ENCODE peak calls at places on chromosomes 1 and 21, in five cellular contexts. P, C, S, R and Q are unnamed samples.
A peak's percentile ranks its signal among the peaks of the same experiment; 100 is the strongest.

GRCh38 chr1:112957133-112957812 is 1.3 kb upstream of the SLC16A1 start:
- DNase-seq in P (peak; percentile 62), C (no peak), S (peak; percentile 43), R (peak; percentile 84), Q (peak; percentile 57)

GRCh38 chr1:160830321-160831153 is 32.1 kb downstream of the CD244 start:
- DNase-seq in P (peak; percentile 91), C (peak; percentile 65), S (peak; percentile 35), R (no peak), Q (peak; percentile 23)

GRCh38 chr1:92118826-92119225 is 38.7 kb downstream of the BTBD8 start:
- DNase-seq in P (no peak), C (no peak), S (no peak), R (no peak), Q (no peak)

GRCh38 chr1:16032388-16033100 is 10.7 kb downstream of the CLCNKA start:
- DNase-seq in P (peak; percentile 95), C (peak; percentile 98), S (peak; percentile 90), R (no peak), Q (peak; percentile 80)

GRCh38 chr1:76080552-76081093 is 6.1 kb downstream of the ST6GALNAC3 start:
- DNase-seq in P (no peak), C (no peak), S (no peak), R (no peak), Q (no peak)

GRCh38 chr1:176517484-176517883 is 54.5 kb downstream of the PAPPA2 start:
- DNase-seq in P (no peak), C (no peak), S (no peak), R (peak; percentile 1), Q (no peak)

GRCh38 chr1:119554188-119554587 is 47.2 kb downstream of the HSD3B1 start:
- DNase-seq in P (no peak), C (no peak), S (no peak), R (no peak), Q (no peak)

GRCh38 chr1:41278076-41278475 is 36.0 kb upstream of the SCMH1 start:
- DNase-seq in P (no peak), C (no peak), S (no peak), R (no peak), Q (no peak)

GRCh38 chr1:9350960-9351359 is 58.3 kb downstream of the SPSB1 start:
- DNase-seq in P (no peak), C (no peak), S (no peak), R (no peak), Q (no peak)

GRCh38 chr21:39441502-39442475 is 3.8 kb downstream of the LCA5L start:
- DNase-seq in P (no peak), C (peak; percentile 70), S (no peak), R (no peak), Q (no peak)

GRCh38 chr1:111690306-111690617 is 48.9 kb downstream of the INKA2 start:
- DNase-seq in P (no peak), C (no peak), S (no peak), R (no peak), Q (no peak)

GRCh38 chr1:2288816-2289536 is 60.9 kb downstream of the SKI start:
- DNase-seq in P (no peak), C (no peak), S (no peak), R (no peak), Q (no peak)

GRCh38 chr21:44618909-44619308 is 7.0 kb downstream of the KRTAP10-8 start:
- DNase-seq in P (no peak), C (no peak), S (no peak), R (no peak), Q (no peak)

GRCh38 chr21:8992731-8993174 is 1528.6 kb upstream of the TPTE start:
- DNase-seq in P (no peak), C (peak; percentile 38), S (no peak), R (no peak), Q (no peak)

GRCh38 chr1:175152006-175152652 is 40.4 kb downstream of the KIAA0040 start:
- DNase-seq in P (peak; percentile 92), C (peak; percentile 88), S (peak; percentile 43), R (no peak), Q (no peak)

GRCh38 chr21:37534431-37534830 is 167.9 kb downstream of the DYRK1A start:
- DNase-seq in P (no peak), C (no peak), S (no peak), R (no peak), Q (no peak)

GRCh38 chr21:37530901-37531351 is 164.4 kb downstream of the DYRK1A start:
- DNase-seq in P (peak; percentile 47), C (no peak), S (no peak), R (no peak), Q (no peak)

GRCh38 chr21:37535130-37535529 is 168.6 kb downstream of the DYRK1A start:
- DNase-seq in P (no peak), C (no peak), S (no peak), R (no peak), Q (no peak)

GRCh38 chr21:37531402-37532042 is 164.9 kb downstream of the DYRK1A start:
- DNase-seq in P (no peak), C (no peak), S (no peak), R (no peak), Q (no peak)

DNA sequence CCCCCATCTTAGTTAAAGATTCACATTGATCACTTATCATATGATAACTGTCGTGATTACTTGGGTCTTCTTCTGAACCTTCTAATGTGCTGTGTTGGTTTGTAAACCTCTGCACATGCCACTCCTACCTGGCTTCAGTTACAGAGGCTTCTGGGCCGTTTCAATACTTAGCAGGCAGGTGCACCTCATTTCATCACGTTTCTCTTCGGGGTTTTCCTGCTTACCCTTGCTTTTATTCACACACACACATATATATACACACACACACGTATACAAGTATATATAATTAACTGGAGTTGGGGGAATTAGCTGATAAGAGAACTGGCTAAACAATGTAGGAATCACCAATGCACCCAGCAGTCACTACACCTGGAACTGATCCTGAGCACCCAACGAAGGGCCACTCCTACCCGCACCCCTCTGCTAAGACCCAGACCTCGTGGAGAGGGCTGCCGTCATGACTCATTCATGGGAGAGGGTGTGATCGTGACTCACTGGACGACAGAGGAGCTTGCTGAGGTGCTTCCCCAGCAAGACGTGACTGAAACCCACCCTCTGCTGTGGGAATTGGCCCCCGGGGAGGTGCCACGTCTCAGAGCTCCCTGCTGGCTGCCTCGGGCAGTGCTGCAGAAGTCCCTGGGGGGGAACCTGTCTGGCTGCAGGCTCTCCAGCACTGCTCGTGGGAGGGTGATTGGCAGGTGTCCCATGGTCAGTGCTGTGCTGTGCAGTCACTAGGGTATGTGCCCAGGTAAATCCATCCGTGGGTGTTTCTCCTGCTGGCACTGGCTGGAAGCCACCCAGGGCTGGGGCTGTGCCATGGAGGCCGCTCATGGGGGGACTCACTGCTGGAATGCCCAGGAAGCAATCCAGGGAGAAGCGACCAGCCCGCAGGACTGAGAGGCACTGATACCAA is 166.6 kb downstream of the DYRK1A start:
- DNase-seq in P (peak; percentile 47), C (peak; percentile 58), S (no peak), R (no peak), Q (no peak)
- TF ChIP-seq POLR2A in P (no peak), C (no peak), S (no peak), R (no peak), Q (no peak)

DNA sequence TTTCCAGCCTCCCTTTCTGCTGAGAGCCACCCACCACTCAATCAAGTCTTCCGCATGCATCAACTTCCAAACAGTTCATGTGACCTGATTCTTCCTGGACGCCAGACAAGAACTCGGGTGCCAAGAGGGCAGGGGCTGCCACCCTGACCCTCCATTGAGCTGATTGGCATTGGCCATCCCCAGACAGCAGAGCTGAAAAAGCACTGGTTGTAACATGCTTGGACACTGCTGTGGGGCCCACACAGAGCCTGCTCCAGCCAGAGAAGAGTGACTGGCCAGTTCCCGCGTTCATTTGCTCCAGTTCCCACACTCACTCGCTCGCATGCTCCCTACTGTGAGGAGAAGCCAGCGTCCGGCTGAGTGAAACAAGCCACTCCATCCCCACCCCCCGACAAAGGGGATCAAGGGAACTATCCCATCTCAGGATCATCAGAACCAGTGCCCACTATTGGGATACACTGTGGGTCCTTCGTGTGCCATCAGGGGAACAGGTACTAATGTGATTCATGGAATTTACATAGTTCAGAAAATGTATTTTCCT is 420.3 kb downstream of the NPHP4 start:
- DNase-seq in P (no peak), C (no peak), S (no peak), R (no peak), Q (no peak)
- TF ChIP-seq TAF1 in P (no peak), C (no peak), S (no peak), R (no peak), Q (no peak)

GRCh38 chr1:220786337-220787068 is at the start of gene MTARC1:
- DNase-seq in P (peak; percentile 81), C (no peak), S (no peak), R (no peak), Q (peak; percentile 54)
- TF ChIP-seq POLR2A in P (no peak), C (no peak), S (no peak), R (no peak), Q (no peak)

DNA sequence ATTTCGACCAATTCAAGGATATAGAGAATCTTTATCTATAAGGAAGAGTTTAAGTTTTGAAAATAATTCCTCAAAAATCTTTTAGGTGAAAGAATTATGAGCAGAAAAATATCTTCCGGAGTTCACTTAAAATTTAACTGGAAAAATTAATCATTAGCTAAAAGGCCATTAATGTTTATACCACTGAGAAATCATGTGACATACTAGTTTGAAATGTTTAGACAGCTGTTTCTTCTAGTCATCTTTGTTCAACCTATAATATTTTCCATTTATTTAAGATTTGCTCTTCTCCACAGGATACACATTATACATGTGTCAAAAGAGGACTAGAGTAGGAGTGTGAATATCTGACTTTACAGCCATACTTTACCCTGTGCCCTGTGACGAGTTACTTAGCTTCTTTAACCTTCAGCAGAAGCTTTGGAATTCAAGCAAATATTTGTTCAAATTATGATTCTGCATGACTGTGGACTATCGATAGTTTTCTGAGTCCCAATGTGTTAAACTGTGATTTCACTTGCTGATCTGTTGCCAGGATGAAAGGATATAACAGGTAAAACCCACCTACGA is 374.8 kb downstream of the BRINP3 start:
- DNase-seq in P (no peak), C (no peak), S (no peak), R (no peak), Q (no peak)
- TF ChIP-seq TAF1 in P (no peak), C (no peak), S (no peak), R (no peak), Q (no peak)

GRCh38 chr1:206891412-206891811 is 5.8 kb upstream of the IL24 start:
- DNase-seq in P (peak; percentile 29), C (no peak), S (no peak), R (no peak), Q (no peak)
- TF ChIP-seq POLR2A in P (no peak), C (no peak), S (no peak), R (no peak), Q (no peak)